ENCODE peak calls at places on chromosomes 13 and 19, in eight cellular contexts. I is PC-3, Q is neural progenitor cell, O is GM23338, D is endothelial cell of umbilical vein, B is fibroblast of lung, V is H9, E is GM23248. G is an unnamed sample. For H4K20me1, the result is how much of the 10 kb centered on the place peaks cover.

GRCh38 chr13:96492758-96493157 is 402.9 kb downstream of the HS6ST3 start:
- DNase-seq in I (no peak), V (no peak), O (no peak), D (no peak), B (no peak), E (no peak), Q (no peak), G (no peak)

GRCh38 chr13:19178901-19179593 is 2.6 kb downstream of the TUBA3C start:
- DNase-seq in D (no peak), V (no peak), E (no peak), O (no peak), Q (no peak), I (no peak), B (no peak), G (no peak)

GRCh38 chr19:46610851-46611770 is 10.0 kb downstream of the CALM3 start:
- DNase-seq in E (no peak), B (peak), V (no peak), Q (no peak), O (no peak), I (no peak), D (no peak), G (no peak)

GRCh38 chr19:38806371-38806770 is 6.4 kb downstream of the LGALS4 start:
- DNase-seq in O (no peak), D (no peak), E (no peak), B (no peak), I (no peak), Q (no peak), V (no peak), G (no peak)

GRCh38 chr13:77460195-77460594 is 75.3 kb upstream of the SCEL start:
- DNase-seq in Q (no peak), O (no peak), V (no peak), D (no peak), E (no peak), I (peak), B (peak), G (no peak)

GRCh38 chr13:77062097-77062496 is 35.1 kb upstream of the FBXL3 start:
- DNase-seq in B (peak), I (peak), V (no peak), E (peak), D (peak), O (no peak), Q (no peak), G (no peak)

GRCh38 chr13:39783051-39783450 is 127.6 kb downstream of the COG6 start:
- DNase-seq in E (no peak), O (no peak), I (peak), V (no peak), Q (no peak), D (peak), B (peak), G (no peak)

GRCh38 chr19:11091343-11092153 is 2.3 kb downstream of the LDLR start:
- DNase-seq in E (peak), V (no peak), Q (no peak), O (peak), D (peak), I (peak), B (peak), G (peak)

GRCh38 chr19:46386996-46387712 is 26.2 kb downstream of the CCDC8 start:
- DNase-seq in B (no peak), V (no peak), Q (no peak), E (no peak), O (no peak), I (no peak), D (no peak), G (no peak)

GRCh38 chr13:108595416-108596257 is 33.8 kb upstream of the MYO16 start:
- DNase-seq in Q (peak), I (no peak), V (no peak), O (no peak), D (no peak), E (no peak), B (no peak), G (no peak)

GRCh38 chr13:41580345-41580744 is 123.0 kb downstream of the RGCC start:
- DNase-seq in O (no peak), V (no peak), B (no peak), D (no peak), I (no peak), E (no peak), Q (no peak), G (no peak)

GRCh38 chr13:48251616-48252081 is 18.6 kb downstream of the ITM2B start:
- DNase-seq in E (peak), Q (no peak), D (no peak), O (no peak), B (peak), V (no peak), I (no peak), G (no peak)

GRCh38 chr19:40521276-40521675 is 54.5 kb downstream of the SPTBN4 start:
- DNase-seq in B (peak), Q (no peak), E (peak), V (no peak), O (no peak), D (no peak), I (peak), G (peak)

GRCh38 chr13:50282016-50282415 is 266.8 kb downstream of the KCNRG start:
- DNase-seq in E (no peak), V (peak), O (peak), D (no peak), B (no peak), I (no peak), Q (peak), G (no peak)

GRCh38 chr19:36377541-36378178 is 1.3 kb downstream of the ZFP14 start:
- DNase-seq in V (no peak), O (no peak), E (peak), B (no peak), Q (no peak), I (no peak), D (no peak), G (no peak)

GRCh38 chr13:100363874-100364273 is 224.7 kb downstream of the GGACT start:
- DNase-seq in I (peak), Q (no peak), O (no peak), V (no peak), B (peak), D (peak), E (peak), G (peak)

GRCh38 chr19:8513687-8514504 is at the start of gene ZNF414:
- DNase-seq in B (peak), E (peak), V (peak), D (peak), Q (peak), I (peak), O (peak), G (peak)

GRCh38 chr19:43782689-43783231 is 2.0 kb upstream of the KCNN4 start:
- DNase-seq in O (no peak), I (no peak), D (no peak), B (no peak), Q (no peak), V (no peak), E (no peak), G (no peak)

GRCh38 chr13:44365008-44365407 is 8.6 kb upstream of the SERP2 start:
- DNase-seq in Q (no peak), D (no peak), V (no peak), O (no peak), B (peak), I (no peak), E (peak), G (no peak)

GRCh38 chr19:35736913-35737886 is 5.1 kb downstream of the IGFLR1 start:
- DNase-seq in Q (no peak), I (peak), D (no peak), V (no peak), O (no peak), E (peak), B (no peak), G (no peak)

GRCh38 chr19:58409010-58409790 is 751 bp downstream of the ZNF584 start:
- DNase-seq in Q (peak), E (peak), V (peak), O (peak), D (peak), I (peak), B (no peak), G (no peak)

GRCh38 chr13:98349731-98350305 is 172.7 kb upstream of the RNF113B start:
- DNase-seq in E (no peak), O (peak), I (no peak), D (peak), V (peak), Q (peak), B (no peak), G (peak)

GRCh38 chr19:13723206-13723605 is 41.1 kb upstream of the MRI1 start:
- DNase-seq in V (no peak), E (peak), I (peak), Q (no peak), B (no peak), D (no peak), O (no peak), G (no peak)

GRCh38 chr13:72726721-72727416 is 560 bp downstream of the MZT1 start:
- DNase-seq in V (peak), E (peak), I (peak), B (peak), Q (peak), O (peak), D (no peak), G (no peak)

GRCh38 chr13:91203430-91203829 is 144.1 kb upstream of the MIR17HG start:
- DNase-seq in D (no peak), B (no peak), O (no peak), E (no peak), Q (no peak), V (no peak), I (no peak), G (no peak)

GRCh38 chr19:12779162-12779993 is 4.0 kb upstream of the HOOK2 start:
- DNase-seq in I (peak), V (no peak), O (peak), D (peak), Q (peak), E (peak), B (peak), G (peak)

DNA sequence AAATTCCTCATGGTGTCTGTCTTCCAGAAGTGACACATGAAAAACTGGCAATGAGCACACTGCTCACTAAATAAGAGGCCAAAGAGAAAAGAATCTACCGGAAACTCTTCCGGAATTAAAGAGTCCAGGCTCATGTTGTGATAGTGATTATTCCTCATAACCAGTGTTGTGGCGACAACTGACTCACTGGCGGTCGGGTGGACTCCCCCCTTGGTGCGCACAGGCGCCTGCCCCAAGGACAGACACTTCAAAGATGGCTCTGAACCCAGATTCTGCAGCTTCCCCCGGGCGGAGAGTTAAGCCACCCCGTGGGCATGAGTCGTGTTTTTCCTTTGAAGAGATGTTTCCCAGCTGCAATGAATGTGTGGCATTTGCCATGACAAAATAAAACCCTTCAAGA is 10.3 kb downstream of the IL17D start:
- DNase-seq in Q (no peak), O (no peak), E (peak), I (no peak), V (no peak), B (no peak), D (peak), G (no peak)
- H2AFZ ChIP-seq in Q (no peak), O (peak), E (peak), I (no peak), V (no peak), B (no peak), D (no peak), G (no peak)

GRCh38 chr19:18442941-18443340 is 5.0 kb upstream of the ISYNA1 start:
- DNase-seq in O (no peak), Q (no peak), D (no peak), I (no peak), E (no peak), V (no peak), B (no peak), G (no peak)

GRCh38 chr19:18444513-18444912 is 6.6 kb upstream of the ISYNA1 start:
- DNase-seq in B (no peak), O (no peak), D (no peak), E (no peak), I (no peak), V (no peak), Q (no peak), G (no peak)

GRCh38 chr19:18443406-18443805 is 5.5 kb upstream of the ISYNA1 start:
- DNase-seq in D (no peak), V (no peak), O (no peak), E (no peak), Q (no peak), B (no peak), I (no peak), G (no peak)

GRCh38 chr19:18445252-18445948 is 7.5 kb upstream of the ISYNA1 start:
- DNase-seq in I (no peak), Q (no peak), E (no peak), O (no peak), B (no peak), V (no peak), D (no peak), G (no peak)

DNA sequence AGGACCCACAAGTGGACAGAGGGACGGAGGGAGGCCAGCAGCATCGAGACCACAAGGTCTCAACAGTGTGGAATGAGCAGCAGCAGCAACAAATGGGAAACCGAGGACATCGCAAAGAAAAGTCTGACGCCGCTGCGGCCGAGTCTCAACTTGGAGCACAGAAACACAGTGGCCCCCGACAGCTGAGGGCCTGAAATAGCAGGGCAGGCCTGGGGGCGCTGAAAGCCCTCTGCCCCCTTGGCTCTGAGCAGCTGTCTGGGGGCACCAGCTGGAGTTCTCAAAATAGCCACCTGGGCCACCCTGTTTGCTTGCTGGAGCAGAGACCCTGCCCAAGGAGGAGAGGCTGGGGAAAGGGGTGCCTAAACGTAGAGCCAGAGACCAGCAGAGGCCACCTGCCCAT is 5.9 kb upstream of the ISYNA1 start:
- DNase-seq in B (no peak), D (no peak), O (no peak), V (no peak), E (no peak), Q (no peak), I (no peak), G (no peak)
- H4K20me1 ChIP-seq in B (under half), D (under half), O (under half), V (under half), E (under half), Q (under half), I (under half), G (under half)

GRCh38 chr13:67119481-67119883 is 110.7 kb downstream of the PCDH9 start:
- DNase-seq in Q (no peak), I (peak), E (peak), O (no peak), D (peak), B (peak), V (no peak), G (peak)

GRCh38 chr13:67123165-67123564 is 107.0 kb downstream of the PCDH9 start:
- DNase-seq in O (no peak), E (no peak), V (no peak), D (peak), B (no peak), I (peak), Q (no peak), G (no peak)

GRCh38 chr13:67122251-67122650 is 107.9 kb downstream of the PCDH9 start:
- DNase-seq in Q (no peak), D (no peak), V (no peak), I (no peak), E (no peak), O (no peak), B (no peak), G (no peak)

GRCh38 chr13:67118277-67118676 is 111.9 kb downstream of the PCDH9 start:
- DNase-seq in D (no peak), Q (no peak), I (no peak), E (no peak), B (no peak), O (no peak), V (no peak), G (no peak)

GRCh38 chr13:67120872-67121531 is 109.1 kb downstream of the PCDH9 start:
- DNase-seq in O (no peak), Q (no peak), E (no peak), B (peak), I (peak), V (no peak), D (no peak), G (no peak)
- H2AFZ ChIP-seq in O (no peak), Q (no peak), E (no peak), B (no peak), I (no peak), V (no peak), D (no peak), G (no peak)

GRCh38 chr13:21478881-21479808 is 20.0 kb upstream of the ZDHHC20 start:
- DNase-seq in I (peak), D (peak), O (peak), E (peak), B (peak), V (no peak), Q (peak), G (peak)
- H4K20me1 ChIP-seq in I (under half), D (under half), O (under half), E (under half), B (under half), V (under half), Q (under half), G (under half)